ENCODE peak calls at places on chromosome 1, in six cellular contexts. Y is natural killer cell; B is Panc1; Q is activated CD8-positive, alpha-beta memory T cell treated with anti-CD3 and anti-CD28 coated beads, Interleukin-2, amount 10 ng/mL, durations not matched to agents 7 days and 5 days; X is DND-41; K is A549. O is an unnamed sample.

GRCh38 chr1:222643603-222643936 is 25.7 kb downstream of the MIA3 start:
- ATAC-seq in K (peak), B (peak), X (no peak), Q (no peak), Y (no peak), O (peak)

GRCh38 chr1:20896824-20897223 is 109.7 kb upstream of the HP1BP3 start:
- ATAC-seq in B (peak), K (peak), Y (no peak), X (no peak), Q (no peak), O (no peak)

GRCh38 chr1:181013144-181013543 is 9.5 kb downstream of the STX6 start:
- ATAC-seq in B (no peak), K (no peak), Y (peak), Q (no peak), X (peak), O (no peak)

GRCh38 chr1:101187287-101187686 is 49.5 kb upstream of the S1PR1 start:
- ATAC-seq in B (no peak), Q (no peak), Y (no peak), X (no peak), K (no peak), O (no peak)

GRCh38 chr1:194870860-194871259 is 1684.4 kb upstream of the B3GALT2 start:
- ATAC-seq in B (no peak), K (no peak), Y (no peak), X (no peak), Q (no peak), O (no peak)

GRCh38 chr1:85394130-85394529 is 70.8 kb downstream of the DDAH1 start:
- ATAC-seq in Q (no peak), Y (no peak), B (peak), X (no peak), K (no peak), O (no peak)

GRCh38 chr1:84224905-84225304 is 76.6 kb upstream of the SAMD13 start:
- ATAC-seq in Y (no peak), B (peak), X (no peak), Q (no peak), K (no peak), O (no peak)

GRCh38 chr1:20172033-20172588 is 13.8 kb upstream of the UBXN10 start:
- ATAC-seq in B (no peak), Q (no peak), K (no peak), X (no peak), Y (no peak), O (no peak)

GRCh38 chr1:168092566-168093355 is 44.0 kb downstream of the GPR161 start:
- ATAC-seq in K (peak), B (peak), Q (no peak), X (no peak), Y (no peak), O (peak)

GRCh38 chr1:35180776-35181374 is 12.1 kb downstream of the SFPQ start:
- ATAC-seq in Y (peak), Q (peak), B (no peak), K (no peak), X (peak), O (no peak)

GRCh38 chr1:160127865-160128523 is 12.4 kb downstream of the ATP1A2 start:
- ATAC-seq in Q (no peak), X (no peak), B (no peak), K (peak), Y (no peak), O (peak)

GRCh38 chr1:67833595-67833926 is 294 bp upstream of the GNG12 start:
- ATAC-seq in X (no peak), Y (no peak), B (peak), K (peak), Q (no peak), O (no peak)

GRCh38 chr1:164664127-164664526 is 105.1 kb downstream of the PBX1 start:
- ATAC-seq in K (no peak), Q (no peak), X (no peak), B (no peak), Y (no peak), O (no peak)

GRCh38 chr1:70504176-70504820 is 93.2 kb downstream of the CTH start:
- ATAC-seq in K (no peak), Q (peak), Y (no peak), B (no peak), X (no peak), O (peak)

GRCh38 chr1:198367296-198367695 is 173.2 kb downstream of the ATP6V1G3 start:
- ATAC-seq in K (no peak), X (no peak), Q (no peak), Y (no peak), B (no peak), O (no peak)

GRCh38 chr1:162372159-162373071 is 4.2 kb downstream of the SPATA46 start:
- ATAC-seq in K (no peak), X (no peak), B (no peak), Y (no peak), Q (no peak), O (peak)

GRCh38 chr1:65581120-65581519 is 160.7 kb downstream of the LEPR start:
- ATAC-seq in Q (no peak), X (no peak), K (no peak), Y (no peak), B (no peak), O (peak)

GRCh38 chr1:33127001-33127823 is 46.3 kb downstream of the AZIN2 start:
- ATAC-seq in X (peak), K (peak), Q (peak), B (peak), Y (peak), O (peak)

GRCh38 chr1:154706851-154707250 is 98.9 kb upstream of the ADAR start:
- ATAC-seq in X (no peak), Q (no peak), Y (no peak), K (no peak), B (no peak), O (no peak)

GRCh38 chr1:1455366-1455884 is 5.9 kb downstream of the ATAD3C start:
- ATAC-seq in B (no peak), K (no peak), X (no peak), Y (no peak), Q (no peak), O (no peak)

GRCh38 chr1:12314328-12314903 is 84.6 kb downstream of the VPS13D start:
- ATAC-seq in X (peak), Y (peak), B (peak), Q (peak), K (no peak), O (peak)

GRCh38 chr1:226884116-226884515 is 13.7 kb downstream of the PSEN2 start:
- ATAC-seq in K (no peak), Q (no peak), Y (no peak), B (no peak), X (no peak), O (no peak)

GRCh38 chr1:203669739-203670138 is 43.1 kb downstream of the ATP2B4 start:
- ATAC-seq in K (peak), Q (no peak), X (no peak), B (peak), Y (no peak), O (no peak)

GRCh38 chr1:174204697-174205308 is 45.5 kb downstream of the RABGAP1L start:
- ATAC-seq in X (peak), Y (peak), Q (peak), K (no peak), B (no peak), O (no peak)

GRCh38 chr1:179217943-179218507 is 11.5 kb downstream of the ABL2 start:
- ATAC-seq in B (no peak), X (no peak), Y (no peak), Q (no peak), K (no peak), O (peak)

GRCh38 chr1:228429007-228429406 is 12.3 kb upstream of the TRIM17 start:
- ATAC-seq in K (no peak), B (no peak), Y (no peak), X (no peak), Q (no peak), O (no peak)

GRCh38 chr1:207240325-207241095 is 81.0 kb upstream of the CD55 start:
- ATAC-seq in Q (no peak), Y (no peak), B (peak), K (peak), X (no peak), O (peak)

GRCh38 chr1:6861075-6861724 is 75.9 kb downstream of the CAMTA1 start:
- ATAC-seq in X (no peak), Y (no peak), K (no peak), B (no peak), Q (no peak), O (no peak)

GRCh38 chr1:219875860-219876259 is 52.5 kb downstream of the SLC30A10 start:
- ATAC-seq in B (no peak), Q (no peak), Y (no peak), K (no peak), X (no peak), O (no peak)

GRCh38 chr1:25055045-25055780 is 125.1 kb upstream of the RUNX3 start:
- ATAC-seq in B (no peak), Y (no peak), K (no peak), X (no peak), Q (no peak), O (no peak)

GRCh38 chr1:227728892-227729143 is 6.3 kb downstream of the JMJD4 start:
- ATAC-seq in B (peak), Y (no peak), X (peak), Q (peak), K (peak), O (peak)

GRCh38 chr1:41239988-41240610 is 2.0 kb downstream of the SCMH1 start:
- ATAC-seq in B (no peak), Q (no peak), K (no peak), X (peak), Y (no peak), O (peak)